ENCODE peak calls at places on chromosomes 6 and 20, in six cellular contexts. Z is GM23338, N is AG09309, Y is choroid plexus epithelial cell, J is astrocyte of the cerebellum, C is GM12865. G is an unnamed sample.

GRCh38 chr20:62830251-62830650 is 13.4 kb downstream of the COL9A3 start:
- DNase-seq in J (no peak), Z (no peak), C (no peak), N (no peak), Y (no peak), G (no peak)

GRCh38 chr6:132969188-132969587 is 154.8 kb downstream of the RPS12 start:
- DNase-seq in J (no peak), C (no peak), N (no peak), Z (peak; percentile 10), Y (peak; percentile 22), G (no peak)

GRCh38 chr6:72616406-72617015 is 5.4 kb upstream of the KCNQ5 start:
- DNase-seq in J (peak; percentile 38), Z (peak; percentile 67), Y (peak; percentile 70), C (peak; percentile 67), N (no peak), G (no peak)

GRCh38 chr20:37640600-37641561 is 52.9 kb upstream of the CTNNBL1 start:
- DNase-seq in Z (no peak), J (no peak), Y (peak; percentile 13), N (no peak), C (no peak), G (no peak)

GRCh38 chr6:166505133-166505905 is 81.2 kb downstream of the RAMACL start:
- DNase-seq in N (no peak), C (no peak), J (no peak), Z (no peak), Y (no peak), G (no peak)

GRCh38 chr20:6055161-6055783 is 1.4 kb upstream of the LRRN4 start:
- DNase-seq in Z (no peak), C (peak; percentile 57), N (no peak), Y (no peak), J (no peak), G (no peak)

GRCh38 chr20:51660741-51661608 is 107.2 kb downstream of the ATP9A start:
- DNase-seq in Y (peak; percentile 24), J (peak; percentile 68), Z (no peak), N (peak; percentile 89), C (peak; percentile 10), G (no peak)

GRCh38 chr6:1226208-1227099 is 85.4 kb upstream of the FOXQ1 start:
- DNase-seq in C (no peak), N (no peak), J (no peak), Z (no peak), Y (no peak), G (no peak)

GRCh38 chr6:50120300-50120699 is 70.6 kb upstream of the DEFB112 start:
- DNase-seq in C (no peak), J (no peak), Z (no peak), Y (no peak), N (no peak), G (no peak)

GRCh38 chr6:127690092-127690491 is 113.1 kb downstream of the C6orf58 start:
- DNase-seq in N (no peak), C (no peak), J (peak; percentile 4), Z (peak; percentile 60), Y (peak; percentile 69), G (no peak)

GRCh38 chr6:154460306-154461071 is 50.0 kb downstream of the CNKSR3 start:
- DNase-seq in Y (peak; percentile 88), Z (no peak), C (no peak), J (peak; percentile 89), N (peak; percentile 64), G (no peak)

GRCh38 chr6:113318553-113318952 is 538.6 kb upstream of the MARCKS start:
- DNase-seq in C (no peak), Z (no peak), Y (peak; percentile 3), N (no peak), J (no peak), G (no peak)

GRCh38 chr20:433300-433975 is 25.3 kb downstream of the RBCK1 start:
- DNase-seq in Y (peak; percentile 29), N (no peak), J (no peak), Z (no peak), C (peak; percentile 89), G (peak; percentile 72)

GRCh38 chr6:12698298-12698697 is 18.3 kb upstream of the PHACTR1 start:
- DNase-seq in J (no peak), Z (no peak), C (no peak), N (no peak), Y (no peak), G (no peak)

GRCh38 chr20:49032455-49032854 is 13.7 kb upstream of the CSE1L start:
- DNase-seq in Y (no peak), N (no peak), J (no peak), C (no peak), Z (no peak), G (no peak)

GRCh38 chr6:40719671-40720374 is 132.7 kb upstream of the LRFN2 start:
- DNase-seq in J (peak; percentile 4), C (peak; percentile 47), N (peak; percentile 41), Z (peak; percentile 41), Y (peak; percentile 80), G (no peak)

GRCh38 chr20:46361386-46361785 is 45.0 kb downstream of the ELMO2 start:
- DNase-seq in Z (no peak), J (no peak), C (no peak), N (no peak), Y (no peak), G (no peak)

GRCh38 chr20:57390604-57391438 is at the start of gene RBM38:
- DNase-seq in N (no peak), J (no peak), Y (peak; percentile 61), C (peak; percentile 89), Z (peak; percentile 81), G (peak; percentile 88)

GRCh38 chr6:52164319-52165094 is 21.7 kb upstream of the IL17A start:
- DNase-seq in J (no peak), N (no peak), C (peak; percentile 24), Z (no peak), Y (no peak), G (no peak)

GRCh38 chr6:42166444-42167141 is 6.6 kb upstream of the GUCA1A start:
- DNase-seq in J (peak; percentile 49), C (peak; percentile 77), Z (peak; percentile 97), N (no peak), Y (peak; percentile 73), G (peak; percentile 59)

GRCh38 chr6:11197175-11197535 is 35.3 kb downstream of the NEDD9 start:
- DNase-seq in Y (peak; percentile 95), Z (peak; percentile 33), C (no peak), J (peak; percentile 86), N (peak; percentile 88), G (no peak)

GRCh38 chr6:12203001-12203400 is 87.2 kb upstream of the EDN1 start:
- DNase-seq in C (no peak), Z (peak; percentile 73), Y (peak; percentile 44), J (no peak), N (no peak), G (no peak)

GRCh38 chr6:71181565-71181964 is 107.0 kb upstream of the OGFRL1 start:
- DNase-seq in N (peak; percentile 71), Y (peak; percentile 88), C (no peak), Z (peak; percentile 92), J (peak; percentile 80), G (no peak)

GRCh38 chr6:138107078-138107751 is at the start of gene PERP:
- DNase-seq in Z (peak; percentile 66), J (no peak), N (no peak), Y (peak; percentile 39), C (peak; percentile 26), G (peak; percentile 46)

DNA sequence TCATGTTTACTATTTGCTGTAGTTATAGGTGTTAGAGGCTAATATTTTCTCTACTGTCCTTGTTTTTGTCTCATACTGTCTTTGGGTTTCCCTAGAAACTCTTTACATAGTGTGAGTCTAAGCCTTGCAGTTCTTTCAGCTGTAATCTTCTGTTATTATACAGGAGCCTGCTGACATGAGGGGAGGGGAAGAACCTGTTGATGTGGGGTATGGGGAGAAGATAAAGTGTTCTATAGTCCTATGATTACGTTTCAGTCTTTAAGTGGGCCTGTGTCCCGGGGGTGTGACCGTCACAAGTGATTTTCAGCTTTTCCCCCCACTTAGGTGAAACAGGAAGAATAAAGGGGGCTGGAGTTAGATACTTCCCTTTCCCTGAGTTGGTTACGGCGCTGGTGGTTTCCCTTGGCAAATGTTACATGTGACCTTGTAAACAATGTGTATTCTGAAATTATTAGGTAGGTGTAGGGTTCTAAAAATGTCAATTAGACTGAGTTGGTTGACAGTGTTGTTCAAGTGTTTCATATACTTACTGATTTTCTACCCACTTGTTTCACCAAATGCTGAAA is 41.3 kb downstream of the REV3L start:
- DNase-seq in Z (no peak), C (peak; percentile 16), Y (no peak), N (no peak), J (no peak), G (no peak)
- H3K4me3 ChIP-seq in Z (no peak overlapping the region), C (no peak overlapping the region), Y (no peak overlapping the region), N (no peak overlapping the region), J (no peak overlapping the region), G (no peak overlapping the region)

DNA sequence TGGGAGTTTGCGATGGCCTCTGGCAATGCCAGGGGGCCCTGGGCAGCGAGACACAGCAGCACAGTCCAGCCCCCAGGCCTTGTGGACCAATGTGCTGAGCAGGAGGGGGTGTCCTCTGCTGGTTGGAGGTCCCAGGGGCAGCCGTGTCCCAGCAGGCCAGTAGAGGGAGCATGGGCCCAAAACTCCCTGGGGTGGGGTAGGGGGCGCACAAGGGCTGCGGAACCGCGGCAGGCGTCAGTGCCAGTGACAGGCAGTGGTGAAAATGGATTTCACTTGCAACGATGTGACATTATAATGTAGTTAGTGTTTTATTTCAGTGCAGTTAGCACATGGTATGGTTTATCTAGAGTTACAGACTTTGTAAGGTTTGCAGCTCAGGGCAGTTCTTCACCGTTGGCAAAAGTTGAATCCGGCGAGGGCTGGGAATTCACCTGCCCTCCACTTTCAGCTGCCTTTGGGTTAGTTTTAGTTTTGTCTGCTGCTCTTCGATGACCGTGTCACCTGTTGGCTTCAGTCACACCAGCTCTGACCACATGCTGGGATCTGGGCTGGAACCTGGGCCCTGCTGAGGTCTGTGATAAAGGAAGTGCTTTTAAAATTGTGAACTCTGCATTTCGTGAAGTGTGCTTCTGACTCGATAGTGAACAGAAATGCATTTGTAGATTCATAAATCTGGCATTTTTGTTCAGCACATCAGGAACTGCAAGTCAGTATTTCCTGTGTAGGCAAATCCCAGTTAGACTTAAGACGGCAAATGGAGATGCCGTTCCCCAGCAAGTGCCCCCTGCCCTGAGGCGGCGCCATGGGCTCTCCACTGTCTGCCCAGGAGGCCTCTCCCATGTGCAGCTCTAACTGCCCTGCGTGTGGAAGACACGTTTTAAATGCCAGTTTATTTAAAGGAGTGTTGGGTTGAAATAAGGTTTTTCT is 46.8 kb downstream of the PYGB start:
- DNase-seq in C (peak; percentile 80), N (no peak), Z (peak; percentile 89), J (no peak), Y (peak; percentile 68), G (peak; percentile 56)
- H3K4me3 ChIP-seq in C (no peak overlapping the region), N (no peak overlapping the region), Z (no peak overlapping the region), J (no peak overlapping the region), Y (no peak overlapping the region), G (no peak overlapping the region)

GRCh38 chr6:157221049-157221816 is 102.1 kb downstream of the TMEM242 start:
- DNase-seq in Z (peak; percentile 81), J (no peak), Y (peak; percentile 78), C (peak; percentile 80), N (no peak), G (peak; percentile 93)
- H3K4me3 ChIP-seq in Z (peak overlapping the region; percentile 36), J (peak overlapping the region; percentile 37), Y (peak overlapping the region; percentile 64), C (peak overlapping the region; percentile 61), N (peak overlapping the region; percentile 28), G (peak overlapping the region; percentile 33)

GRCh38 chr6:46327769-46328168 is 157.0 kb upstream of the ENPP5 start:
- DNase-seq in N (no peak), C (no peak), Z (no peak), Y (no peak), J (no peak), G (no peak)
- H3K4me3 ChIP-seq in N (no peak overlapping the region), C (no peak overlapping the region), Z (no peak overlapping the region), Y (no peak overlapping the region), J (no peak overlapping the region), G (no peak overlapping the region)

GRCh38 chr6:130859161-130859867 is 32.1 kb downstream of the SMLR1 start:
- DNase-seq in J (no peak), Y (no peak), Z (no peak), N (no peak), C (no peak), G (no peak)
- H3K4me3 ChIP-seq in J (no peak overlapping the region), Y (no peak overlapping the region), Z (no peak overlapping the region), N (no peak overlapping the region), C (no peak overlapping the region), G (no peak overlapping the region)

GRCh38 chr6:125812394-125813231 is 21.9 kb downstream of the NCOA7 start:
- DNase-seq in N (peak; percentile 86), J (peak; percentile 94), Y (peak; percentile 97), C (no peak), Z (no peak), G (no peak)
- H3K4me3 ChIP-seq in N (peak overlapping the region; percentile 14), J (peak overlapping the region; percentile 0), Y (peak overlapping the region; percentile 32), C (no peak overlapping the region), Z (no peak overlapping the region), G (no peak overlapping the region)

G was measured in Peyer's patch.